ENCODE peak calls at places on chromosomes 16 and 17, in ten cellular contexts. D is PC-9, W is suprapubic skin, N is psoas muscle, L is prostate gland, Z is SK-N-SH, Y is pancreas, C is body of pancreas, G is PC-3, T is OCI-LY7. S is an unnamed sample. For H3K36me3 and H3K4me1, the result is how much of the 10 kb centered on the place peaks cover.

GRCh38 chr17:57048096-57048495 is 37.0 kb upstream of the AKAP1 start:
- DNase-seq in W (no peak), C (no peak), N (no peak), Z (no peak), Y (no peak), D (no peak), T (no peak), G (no peak), L (no peak), S (no peak)

GRCh38 chr16:89197633-89198416 is 2.5 kb downstream of the SLC22A31 start:
- DNase-seq in N (no peak), W (no peak), D (no peak), G (no peak), Z (no peak), L (no peak), C (no peak), Y (no peak), T (no peak), S (no peak)

GRCh38 chr17:78890111-78890897 is 12.7 kb downstream of the CEP295NL start:
- DNase-seq in L (no peak), W (no peak), T (peak), C (peak), G (no peak), Z (no peak), Y (no peak), D (no peak), N (peak), S (peak)

GRCh38 chr17:43405861-43406260 is 7.1 kb downstream of the ARL4D start:
- DNase-seq in Y (no peak), N (no peak), D (no peak), G (no peak), L (no peak), Z (no peak), T (no peak), W (no peak), C (no peak), S (no peak)

GRCh38 chr17:20173091-20173490 is 163.9 kb downstream of the SPECC1 start:
- DNase-seq in C (no peak), G (no peak), T (no peak), W (no peak), Y (no peak), N (no peak), L (no peak), Z (no peak), D (no peak), S (no peak)

GRCh38 chr17:10621397-10621796 is 35.7 kb downstream of the MYH3 start:
- DNase-seq in C (no peak), G (no peak), N (no peak), L (no peak), T (no peak), D (no peak), Y (no peak), W (no peak), Z (no peak), S (no peak)

GRCh38 chr17:45873728-45874127 is 20.6 kb upstream of the MAPT start:
- DNase-seq in N (no peak), C (no peak), G (peak), T (no peak), Y (no peak), W (no peak), D (no peak), Z (peak), L (no peak), S (no peak)

GRCh38 chr17:8122391-8122922 is 1.4 kb downstream of the HES7 start:
- DNase-seq in L (no peak), G (peak), N (no peak), C (no peak), Z (no peak), D (no peak), W (no peak), Y (no peak), T (no peak), S (no peak)

GRCh38 chr17:80474933-80475915 is 1.2 kb downstream of the NPTX1 start:
- DNase-seq in L (no peak), D (no peak), W (no peak), T (no peak), G (no peak), Z (peak), Y (no peak), C (no peak), N (no peak), S (no peak)

GRCh38 chr17:34670618-34671017 is 91.2 kb downstream of the TMEM132E start:
- DNase-seq in G (no peak), T (no peak), W (no peak), Y (no peak), Z (no peak), L (no peak), N (no peak), D (no peak), C (no peak), S (no peak)

GRCh38 chr16:87791295-87792204 is 25.8 kb upstream of the KLHDC4 start:
- DNase-seq in Z (no peak), Y (no peak), C (no peak), G (no peak), L (no peak), N (no peak), T (no peak), D (no peak), W (no peak), S (no peak)

GRCh38 chr17:9890124-9890523 is 14.9 kb downstream of the RCVRN start:
- DNase-seq in L (no peak), D (no peak), T (peak), W (no peak), Z (peak), G (peak), N (no peak), Y (no peak), C (peak), S (no peak)

GRCh38 chr17:50365165-50365564 is 7.8 kb downstream of the MRPL27 start:
- DNase-seq in T (no peak), N (no peak), W (peak), Y (no peak), G (no peak), Z (no peak), C (no peak), L (no peak), D (no peak), S (no peak)

GRCh38 chr16:24208710-24209109 is 47.4 kb upstream of the CACNG3 start:
- DNase-seq in D (no peak), N (no peak), Z (peak), G (no peak), T (no peak), C (no peak), Y (no peak), W (no peak), L (no peak), S (no peak)

GRCh38 chr17:22373911-22374310 is 681.6 kb downstream of the KCNJ18 start:
- DNase-seq in C (no peak), Z (no peak), W (no peak), N (no peak), D (no peak), G (no peak), T (no peak), L (no peak), Y (no peak), S (no peak)

GRCh38 chr16:14334366-14335105 is 263.4 kb downstream of the MRTFB start:
- DNase-seq in L (no peak), Y (no peak), W (no peak), C (no peak), D (no peak), N (no peak), Z (no peak), T (no peak), G (no peak), S (no peak)

GRCh38 chr16:68267612-68268405 is 3.5 kb downstream of the SLC7A6 start:
- DNase-seq in Z (no peak), L (no peak), N (no peak), T (no peak), W (no peak), C (no peak), G (no peak), Y (no peak), D (no peak), S (no peak)
- H3K4me3 ChIP-seq in Z (no peak), L (no peak), N (peak), T (no peak), W (no peak), C (no peak), G (no peak), Y (no peak), D (no peak), S (no peak)

GRCh38 chr16:2083409-2083808 is 35.6 kb downstream of the TSC2 start:
- DNase-seq in W (no peak), D (no peak), L (no peak), G (no peak), Z (no peak), N (no peak), T (no peak), Y (no peak), C (no peak), S (no peak)
- H3K36me3 ChIP-seq in W (half or more), D (under half), L (under half), G (under half), Z (under half), N (half or more), T (under half), Y (under half), C (under half), S (half or more)

GRCh38 chr17:77479817-77480508 is 339.2 kb downstream of the SEC14L1 start:
- DNase-seq in W (no peak), G (no peak), L (no peak), N (no peak), Z (peak), T (peak), D (no peak), Y (no peak), C (no peak), S (no peak)
- H3K4me1 ChIP-seq in W (half or more), G (under half), L (under half), N (under half), Z (half or more), T (half or more), D (under half), Y (under half), C (under half), S (under half)

DNA sequence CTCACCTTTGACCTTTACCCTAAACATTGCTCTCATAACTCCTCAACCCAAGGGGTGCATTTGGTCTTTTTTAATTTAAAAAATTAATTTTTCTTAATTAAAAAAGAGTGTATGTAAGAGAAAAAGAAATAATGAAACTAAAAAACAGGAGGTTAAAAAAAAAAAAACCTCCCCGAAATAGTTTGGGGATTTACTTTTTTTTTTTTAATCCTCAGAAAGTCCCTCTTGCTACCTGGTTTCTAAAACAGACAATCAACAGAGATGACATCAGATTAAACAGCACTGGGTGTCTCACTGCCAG is 301.3 kb downstream of the SOX9 start:
- DNase-seq in Y (no peak), D (no peak), T (no peak), Z (no peak), G (no peak), W (no peak), C (no peak), L (no peak), N (no peak), S (no peak)
- H3K4me3 ChIP-seq in Y (no peak), D (peak), T (no peak), Z (no peak), G (peak), W (no peak), C (no peak), L (no peak), N (no peak), S (no peak)

DNA sequence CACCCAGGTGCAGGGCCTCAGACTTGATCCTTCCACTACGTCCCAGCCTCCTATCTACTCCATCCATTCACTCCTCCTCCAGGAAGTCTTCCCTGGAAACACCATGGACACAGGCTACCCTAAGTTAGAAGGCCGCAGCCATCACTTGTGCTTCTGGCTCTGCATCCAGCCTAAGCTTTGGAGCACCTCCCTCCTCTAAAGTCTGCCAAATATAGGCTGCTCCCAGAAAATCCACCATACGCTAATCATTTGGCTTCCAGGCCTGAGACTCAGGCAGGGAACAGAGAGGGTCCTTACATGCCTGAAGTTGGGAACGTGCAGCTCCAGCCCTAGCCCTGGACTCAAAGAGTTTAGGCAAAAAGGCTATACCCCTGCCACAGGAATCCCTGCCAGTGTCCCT is 6.7 kb downstream of the PCGF2 start:
- DNase-seq in Z (no peak), D (no peak), Y (no peak), N (no peak), T (no peak), G (no peak), L (no peak), C (no peak), W (no peak), S (no peak)
- H3K36me3 ChIP-seq in Z (under half), D (under half), Y (under half), N (under half), T (half or more), G (under half), L (under half), C (under half), W (under half), S (under half)

S was measured in lung.